ENCODE peak calls at places on chromosomes 4 and X, in nine cellular contexts. N is ascending aorta; H is hippocampal formation; R is heart right ventricle; S is CD8-positive, alpha-beta memory T cell; B is NCI-H187; E is glomerular endothelial cell; D is Peyer's patch; M is T-cell. I is an unnamed sample.

GRCh38 chr4:1373892-1374705 is 27.1 kb downstream of the UVSSA start:
- DNase-seq in N (no peak), H (no peak), R (peak), S (no peak), B (no peak), E (no peak), D (peak), M (no peak), I (no peak)

GRCh38 chr4:8727546-8728510 is 135.3 kb downstream of the CPZ start:
- DNase-seq in N (peak), H (no peak), R (no peak), S (no peak), B (no peak), E (no peak), D (peak), M (no peak), I (no peak)

GRCh38 chrX:10341309-10341708 is 184.5 kb downstream of the CLCN4 start:
- DNase-seq in N (no peak), H (no peak), R (no peak), S (no peak), B (no peak), E (no peak), D (no peak), M (no peak), I (no peak)

GRCh38 chrX:17547658-17548057 is 172.7 kb downstream of the NHS start:
- DNase-seq in N (no peak), H (no peak), R (peak), S (no peak), B (no peak), E (peak), D (peak), M (no peak), I (peak)

GRCh38 chr4:2797188-2797544 is 4.3 kb downstream of the SH3BP2 start:
- DNase-seq in N (peak), H (no peak), R (no peak), S (no peak), B (no peak), E (no peak), D (peak), M (no peak), I (no peak)

GRCh38 chrX:154735695-154736393 is 15.0 kb downstream of the GAB3 start:
- DNase-seq in N (peak), H (no peak), R (peak), S (no peak), B (no peak), E (no peak), D (no peak), M (no peak), I (no peak)

GRCh38 chr4:33107813-33108212 is 2387.6 kb downstream of the PCDH7 start:
- DNase-seq in N (no peak), H (no peak), R (no peak), S (no peak), B (no peak), E (no peak), D (no peak), M (no peak), I (no peak)

GRCh38 chrX:12463052-12463451 is 324.8 kb downstream of the FRMPD4 start:
- DNase-seq in N (no peak), H (no peak), R (no peak), S (no peak), B (no peak), E (no peak), D (no peak), M (no peak), I (no peak)

GRCh38 chr4:6538586-6538985 is 36.4 kb upstream of the MAN2B2 start:
- DNase-seq in N (no peak), H (no peak), R (no peak), S (no peak), B (no peak), E (no peak), D (no peak), M (no peak), I (no peak)

GRCh38 chr4:153464068-153464467 is 2.1 kb upstream of the TMEM131L start:
- DNase-seq in N (no peak), H (no peak), R (no peak), S (no peak), B (no peak), E (no peak), D (no peak), M (no peak), I (peak)

GRCh38 chr4:174284181-174284886 is 623 bp downstream of the CEP44 start:
- DNase-seq in N (no peak), H (no peak), R (no peak), S (no peak), B (no peak), E (peak), D (no peak), M (no peak), I (peak)

GRCh38 chr4:167032876-167033275 is 201.4 kb downstream of the SPOCK3 start:
- DNase-seq in N (no peak), H (no peak), R (no peak), S (no peak), B (no peak), E (no peak), D (no peak), M (no peak), I (no peak)

GRCh38 chr4:54998991-54999390 is 126.4 kb downstream of the KDR start:
- DNase-seq in N (no peak), H (no peak), R (no peak), S (no peak), B (no peak), E (peak), D (no peak), M (no peak), I (no peak)

GRCh38 chr4:146334862-146335449 is 120.6 kb downstream of the REELD1 start:
- DNase-seq in N (no peak), H (no peak), R (no peak), S (no peak), B (no peak), E (no peak), D (no peak), M (no peak), I (no peak)

GRCh38 chr4:73538162-73538561 is 56.6 kb downstream of the AFM start:
- DNase-seq in N (no peak), H (no peak), R (no peak), S (no peak), B (no peak), E (no peak), D (no peak), M (no peak), I (no peak)

GRCh38 chr4:84841435-84841834 is 125.1 kb downstream of the WDFY3 start:
- DNase-seq in N (no peak), H (no peak), R (no peak), S (no peak), B (no peak), E (no peak), D (no peak), M (no peak), I (no peak)

GRCh38 chr4:55993994-55994657 is 45.4 kb downstream of the CEP135 start:
- DNase-seq in N (no peak), H (no peak), R (no peak), S (no peak), B (no peak), E (no peak), D (no peak), M (no peak), I (peak)

GRCh38 chr4:24763631-24764302 is 31.6 kb upstream of the SOD3 start:
- DNase-seq in N (no peak), H (no peak), R (no peak), S (no peak), B (peak), E (no peak), D (no peak), M (no peak), I (no peak)

I was measured in erythroblast.